ENCODE peak calls at places on chromosomes 4 and X, in six cellular contexts. M is A549, Z is tibial nerve, W is upper lobe of left lung, J is neural progenitor cell, F is PC-3. C is an unnamed sample.

GRCh38 chr4:153549401-153549800 is 83.2 kb downstream of the TMEM131L start:
- DNase-seq in M (no peak), Z (no peak), W (no peak), J (no peak), F (no peak), C (no peak)

GRCh38 chr4:165207016-165207430 is 338 bp upstream of the KLHL2 start:
- DNase-seq in M (peak; percentile 11), Z (no peak), W (peak; percentile 48), J (peak; percentile 37), F (peak; percentile 16), C (peak; percentile 79)

GRCh38 chrX:29257516-29257915 is 670.3 kb downstream of the IL1RAPL1 start:
- DNase-seq in M (no peak), Z (no peak), W (no peak), J (no peak), F (no peak), C (no peak)

GRCh38 chr4:86181585-86181984 is 178.3 kb downstream of the MAPK10 start:
- DNase-seq in M (peak; percentile 59), Z (no peak), W (no peak), J (no peak), F (peak; percentile 18), C (no peak)

GRCh38 chrX:43493751-43494150 is 162.3 kb upstream of the MAOA start:
- DNase-seq in M (no peak), Z (no peak), W (no peak), J (no peak), F (no peak), C (no peak)

GRCh38 chrX:70998402-70999027 is 67.6 kb upstream of the SLC7A3 start:
- DNase-seq in M (peak; percentile 54), Z (no peak), W (no peak), J (peak; percentile 69), F (peak; percentile 42), C (no peak)

GRCh38 chr4:154982187-154983047 is 201.3 kb downstream of the RBM46 start:
- DNase-seq in M (peak; percentile 43), Z (peak; percentile 25), W (peak; percentile 60), J (peak; percentile 81), F (peak; percentile 69), C (no peak)

GRCh38 chr4:119209077-119209476 is 3.4 kb upstream of the USP53 start:
- DNase-seq in M (peak; percentile 81), Z (no peak), W (no peak), J (no peak), F (peak; percentile 95), C (no peak)

GRCh38 chr4:121950212-121950679 is 1.6 kb downstream of the TRPC3 start:
- DNase-seq in M (peak; percentile 55), Z (peak; percentile 38), W (peak; percentile 71), J (peak; percentile 93), F (no peak), C (peak; percentile 84)

GRCh38 chr4:53547983-53548382 is 43.3 kb downstream of the LNX1 start:
- DNase-seq in M (no peak), Z (no peak), W (no peak), J (no peak), F (no peak), C (no peak)

GRCh38 chr4:180953572-180953971 is 1289.6 kb upstream of the TENM3 start:
- DNase-seq in M (peak; percentile 14), Z (no peak), W (no peak), J (peak; percentile 34), F (peak; percentile 31), C (no peak)

GRCh38 chr4:68141852-68142251 is 12.2 kb upstream of the TMPRSS11F start:
- DNase-seq in M (no peak), Z (no peak), W (no peak), J (no peak), F (no peak), C (no peak)

GRCh38 chrX:64975491-64975890 is 759 bp downstream of the ZC4H2 start:
- DNase-seq in M (peak; percentile 4), Z (no peak), W (peak; percentile 21), J (peak; percentile 72), F (peak; percentile 42), C (no peak)

GRCh38 chr4:187965726-187966125 is 29.8 kb upstream of the ZFP42 start:
- DNase-seq in M (no peak), Z (no peak), W (no peak), J (no peak), F (no peak), C (no peak)

GRCh38 chr4:165666836-165667235 is 206.2 kb upstream of the TLL1 start:
- DNase-seq in M (no peak), Z (no peak), W (no peak), J (no peak), F (no peak), C (no peak)

GRCh38 chr4:174464949-174465348 is 57.3 kb downstream of the HPGD start:
- DNase-seq in M (no peak), Z (no peak), W (no peak), J (no peak), F (no peak), C (no peak)

GRCh38 chr4:31194823-31195222 is 474.7 kb downstream of the PCDH7 start:
- DNase-seq in M (no peak), Z (no peak), W (no peak), J (no peak), F (no peak), C (no peak)

GRCh38 chr4:55424791-55425190 is 29.0 kb downstream of the TMEM165 start:
- DNase-seq in M (no peak), Z (no peak), W (no peak), J (no peak), F (no peak), C (no peak)

GRCh38 chrX:152817082-152817744 is 13.3 kb downstream of the CETN2 start:
- DNase-seq in M (peak; percentile 38), Z (no peak), W (no peak), J (peak; percentile 38), F (peak; percentile 65), C (no peak)

GRCh38 chrX:23554304-23554703 is 113.0 kb upstream of the PRDX4 start:
- DNase-seq in M (peak; percentile 51), Z (no peak), W (no peak), J (peak; percentile 63), F (peak; percentile 68), C (no peak)

GRCh38 chrX:20378291-20378920 is 111.7 kb upstream of the RPS6KA3 start:
- DNase-seq in M (peak; percentile 85), Z (no peak), W (no peak), J (no peak), F (peak; percentile 92), C (no peak)

GRCh38 chr4:62952366-62952765 is 1456.9 kb downstream of the TECRL start:
- DNase-seq in M (no peak), Z (no peak), W (no peak), J (peak; percentile 58), F (no peak), C (no peak)

GRCh38 chrX:69670001-69670555 is 54.2 kb downstream of the EDA start:
- DNase-seq in M (no peak), Z (no peak), W (no peak), J (no peak), F (no peak), C (no peak)
- H3K9me3 ChIP-seq in M (no peaks in the 10 kb centered on the region), Z (no peaks in the 10 kb centered on the region), W (no peaks in the 10 kb centered on the region), J (peaks cover 18% of the 10 kb centered on the region), F (peaks cover 4% of the 10 kb centered on the region), C (no peaks in the 10 kb centered on the region)

DNA sequence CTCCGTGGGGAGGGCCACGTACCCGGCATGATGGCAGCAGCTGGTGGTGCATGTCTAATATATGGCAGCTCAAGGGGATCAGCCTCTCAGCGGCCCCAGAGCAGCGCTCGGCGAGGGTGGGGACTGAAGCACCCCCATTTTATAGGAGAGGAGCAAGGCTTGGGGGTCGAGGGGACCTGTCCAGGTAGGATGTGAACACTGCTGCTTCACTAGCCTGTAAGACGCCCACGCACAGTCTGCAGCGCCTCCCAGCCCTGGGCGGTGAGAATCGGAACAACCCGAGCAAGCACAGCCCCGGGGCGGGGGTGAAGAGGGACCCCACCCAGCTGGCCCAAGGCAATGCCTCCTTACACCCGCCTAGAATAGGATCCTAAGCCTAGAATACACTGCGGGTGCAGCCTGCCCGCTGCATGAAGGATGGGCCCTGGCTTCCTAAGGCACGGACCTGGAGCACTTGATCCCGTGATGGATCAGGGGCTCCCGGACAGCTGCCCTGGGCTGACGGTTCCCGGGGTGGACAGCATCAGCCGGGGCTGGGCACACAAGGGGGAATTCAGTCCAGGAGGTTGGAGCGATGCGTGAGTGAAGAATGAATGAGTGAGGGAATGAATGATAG is 17.6 kb downstream of the ADRA2C start:
- DNase-seq in M (peak; percentile 31), Z (no peak), W (no peak), J (peak; percentile 75), F (peak; percentile 35), C (no peak)
- TF ChIP-seq CTCF in M (peak; percentile 24), Z (no peak), W (no peak), J (peak; percentile 66), F (peak; percentile 57), C (no peak)

GRCh38 chr4:137597751-137598493 is 65.6 kb upstream of the PCDH18 start:
- DNase-seq in M (no peak), Z (no peak), W (no peak), J (no peak), F (no peak), C (no peak)
- H3K4me3 ChIP-seq in M (no peak overlapping the region), Z (no peak overlapping the region), W (no peak overlapping the region), J (no peak overlapping the region), F (no peak overlapping the region), C (no peak overlapping the region)

DNA sequence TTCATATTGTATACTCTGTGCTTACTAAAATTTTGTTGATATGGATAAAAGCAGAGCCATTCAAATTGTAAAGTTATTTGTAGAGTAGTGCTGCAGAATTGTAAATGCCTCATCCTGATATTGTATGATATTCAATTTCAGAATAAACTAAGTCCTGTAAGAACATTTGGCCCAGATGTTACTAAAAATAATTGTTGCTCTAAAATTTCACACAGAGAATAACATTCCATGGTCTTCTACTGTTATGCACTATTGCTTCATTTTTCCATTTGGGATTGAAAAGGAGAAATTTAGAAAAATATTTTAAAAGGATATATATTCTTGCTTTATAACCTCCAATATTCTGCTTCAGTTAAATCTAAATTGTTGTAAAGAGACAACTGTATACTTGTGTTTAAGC is 195.6 kb downstream of the LARP7 start:
- DNase-seq in M (no peak), Z (no peak), W (no peak), J (no peak), F (no peak), C (no peak)
- H3K9me3 ChIP-seq in M (no peaks in the 10 kb centered on the region), Z (no peaks in the 10 kb centered on the region), W (no peaks in the 10 kb centered on the region), J (peaks cover 7% of the 10 kb centered on the region), F (no peaks in the 10 kb centered on the region), C (peaks cover 5% of the 10 kb centered on the region)

DNA sequence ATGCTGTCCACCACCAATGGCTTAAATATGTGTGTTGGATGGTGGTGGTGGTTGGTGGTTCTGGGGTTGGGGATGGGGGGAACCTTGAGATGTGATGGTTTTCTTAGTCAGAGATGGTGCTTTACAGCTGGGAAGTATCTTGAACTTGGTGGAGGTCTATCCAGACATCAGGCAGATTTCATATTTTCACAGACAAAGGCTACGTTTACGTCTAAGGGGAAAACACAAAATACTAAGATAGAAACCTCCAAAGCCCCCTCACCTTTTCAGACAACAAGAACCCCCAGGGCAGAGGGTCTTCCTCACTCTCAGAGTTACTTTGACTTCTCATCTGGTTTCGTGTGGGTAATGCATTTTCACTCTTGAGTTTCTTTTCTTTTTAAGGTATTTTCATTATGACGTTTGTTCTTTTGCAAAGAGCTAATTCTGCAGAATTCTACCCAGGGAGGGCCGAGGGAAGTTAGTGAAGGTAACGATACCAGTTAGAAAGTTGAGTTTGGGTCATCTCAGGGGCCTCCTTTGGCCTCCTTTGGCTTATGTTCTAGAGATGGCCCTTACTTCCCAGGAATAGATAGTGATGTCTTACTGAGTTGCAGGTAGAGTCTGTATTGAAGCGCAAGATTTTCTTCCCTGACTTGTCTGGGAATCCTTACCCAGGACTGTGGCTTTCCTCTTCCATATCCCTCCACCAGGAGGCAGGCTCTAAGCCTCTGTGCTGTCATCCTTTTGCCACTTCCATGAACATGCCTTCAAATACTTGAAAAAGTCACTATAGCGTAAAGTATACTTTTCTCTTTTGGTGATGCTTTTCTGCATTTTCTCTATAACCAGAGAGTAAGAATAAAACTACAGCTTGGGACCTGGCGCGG is 31.9 kb downstream of the RHOH start:
- DNase-seq in M (peak; percentile 38), Z (no peak), W (no peak), J (peak; percentile 36), F (peak; percentile 21), C (no peak)
- TF ChIP-seq CTCF in M (peak; percentile 19), Z (no peak), W (no peak), J (peak; percentile 69), F (peak; percentile 49), C (peak; percentile 13)

GRCh38 chr4:47386592-47387235 is 76.8 kb downstream of the COMMD8 start:
- DNase-seq in M (no peak), Z (no peak), W (no peak), J (no peak), F (no peak), C (no peak)
- H3K4me3 ChIP-seq in M (no peak overlapping the region), Z (no peak overlapping the region), W (no peak overlapping the region), J (no peak overlapping the region), F (no peak overlapping the region), C (no peak overlapping the region)

C was measured in suprapubic skin.